ENCODE peak calls at places on chromosomes 2 and 18, in five cellular contexts. P is GM12865; R is stimulated activated naive CD4-positive, alpha-beta T cell; D is SK-N-DZ; J is lower leg skin. O is an unnamed sample.

GRCh38 chr18:77101410-77102245 is 31.0 kb downstream of the MBP start:
- DNase-seq in R (peak), D (no peak), P (peak), J (peak), O (peak)

GRCh38 chr2:148524519-148524919 is 120.0 kb upstream of the EPC2 start:
- DNase-seq in R (peak), J (no peak), P (peak), D (no peak), O (no peak)

GRCh38 chr2:177212895-177213856 is 582 bp downstream of the HNRNPA3 start:
- DNase-seq in D (peak), R (peak), P (peak), J (peak), O (peak)

GRCh38 chr2:209512951-209513350 is 89.1 kb downstream of the MAP2 start:
- DNase-seq in P (no peak), D (no peak), J (no peak), R (no peak), O (no peak)

GRCh38 chr2:15666776-15667578 is 75.3 kb downstream of the DDX1 start:
- DNase-seq in D (peak), R (no peak), J (no peak), P (no peak), O (no peak)

GRCh38 chr2:73341039-73341438 is 44.6 kb upstream of the ALMS1 start:
- DNase-seq in J (no peak), P (no peak), R (no peak), D (no peak), O (no peak)

GRCh38 chr2:149329068-149329467 is 1.3 kb upstream of the LYPD6 start:
- DNase-seq in P (peak), R (no peak), J (no peak), D (peak), O (no peak)

GRCh38 chr2:45918816-45919655 is 267.6 kb downstream of the PRKCE start:
- DNase-seq in J (no peak), D (no peak), R (no peak), P (no peak), O (no peak)

GRCh38 chr2:37916512-37917082 is 8.5 kb upstream of the RMDN2 start:
- DNase-seq in R (no peak), P (no peak), J (peak), D (no peak), O (no peak)

GRCh38 chr2:135164431-135164830 is 112.3 kb downstream of the RAB3GAP1 start:
- DNase-seq in D (no peak), P (no peak), R (no peak), J (no peak), O (no peak)

GRCh38 chr2:174172802-174173355 is 75.5 kb downstream of the OLA1 start:
- DNase-seq in P (no peak), J (no peak), D (no peak), R (no peak), O (no peak)

GRCh38 chr2:96315400-96316071 is 9.6 kb upstream of the ITPRIPL1 start:
- DNase-seq in D (no peak), J (no peak), R (no peak), P (peak), O (no peak)

GRCh38 chr18:42446195-42446594 is 491.2 kb downstream of the PIK3C3 start:
- DNase-seq in J (no peak), P (no peak), R (no peak), D (no peak), O (no peak)

GRCh38 chr2:111918383-111918806 is 20.0 kb downstream of the MERTK start:
- DNase-seq in D (peak), P (no peak), J (no peak), R (no peak), O (no peak)

GRCh38 chr2:239660390-239661228 is 259.8 kb upstream of the HDAC4 start:
- DNase-seq in P (no peak), R (no peak), D (no peak), J (peak), O (no peak)

GRCh38 chr2:136490100-136490499 is 275.2 kb upstream of the THSD7B start:
- DNase-seq in R (no peak), J (no peak), D (no peak), P (no peak), O (no peak)

GRCh38 chr2:10864888-10865551 is 46.7 kb upstream of the KCNF1 start:
- DNase-seq in R (peak), D (no peak), J (no peak), P (peak), O (no peak)

GRCh38 chr2:113114996-113115395 is 12.4 kb upstream of the IL1RN start:
- DNase-seq in P (no peak), R (no peak), D (no peak), J (no peak), O (no peak)

GRCh38 chr2:147572622-147573021 is 272.2 kb upstream of the ACVR2A start:
- DNase-seq in D (no peak), P (no peak), R (no peak), J (no peak), O (no peak)

GRCh38 chr2:20573611-20574422 is 77.1 kb downstream of the HS1BP3 start:
- DNase-seq in R (no peak), J (peak), P (no peak), D (peak), O (no peak)

GRCh38 chr2:239908308-239908707 is 116.8 kb downstream of the NDUFA10 start:
- DNase-seq in P (no peak), J (no peak), D (no peak), R (no peak), O (no peak)

GRCh38 chr2:191316246-191316645 is 71.0 kb downstream of the MYO1B start:
- DNase-seq in R (no peak), J (no peak), D (no peak), P (no peak), O (no peak)

GRCh38 chr2:42495234-42495581 is 1.4 kb upstream of the KCNG3 start:
- DNase-seq in P (no peak), R (no peak), D (peak), J (no peak), O (no peak)

GRCh38 chr2:23478087-23478932 is 93.3 kb downstream of the KLHL29 start:
- DNase-seq in P (no peak), J (no peak), D (peak), R (no peak), O (peak)

GRCh38 chr2:194556639-194557038 is 1100.4 kb upstream of the SLC39A10 start:
- DNase-seq in J (no peak), D (no peak), P (no peak), R (no peak), O (no peak)

GRCh38 chr2:393711-394696 is 106.1 kb upstream of the ALKAL2 start:
- DNase-seq in J (no peak), P (no peak), R (peak), D (no peak), O (peak)

GRCh38 chr2:218259099-218259921 is 1.5 kb upstream of the GPBAR1 start:
- DNase-seq in R (no peak), D (peak), P (no peak), J (peak), O (peak)

GRCh38 chr18:79879566-79879965 is 71.9 kb downstream of the SLC66A2 start:
- DNase-seq in P (no peak), D (no peak), R (no peak), J (no peak), O (no peak)

GRCh38 chr2:186770332-186770946 is 76.6 kb downstream of the FAM171B start:
- DNase-seq in D (no peak), J (no peak), R (no peak), P (no peak), O (no peak)

GRCh38 chr2:43127208-43127940 is 99.0 kb downstream of the ZFP36L2 start:
- DNase-seq in R (peak), D (no peak), P (peak), J (no peak), O (peak)

GRCh38 chr2:199309973-199310372 is 147.8 kb downstream of the SATB2 start:
- DNase-seq in R (no peak), P (no peak), D (peak), J (no peak), O (no peak)

GRCh38 chr2:113117594-113118262 is 9.7 kb upstream of the IL1RN start:
- DNase-seq in D (no peak), R (no peak), J (peak), P (no peak), O (peak)

GRCh38 chr2:196170681-196171247 is 614 bp downstream of the STK17B start:
- DNase-seq in R (peak), D (peak), P (peak), J (peak), O (peak)

GRCh38 chr2:53234548-53234903 is 533.1 kb upstream of the CHAC2 start:
- DNase-seq in P (no peak), J (no peak), D (no peak), R (no peak), O (peak)

GRCh38 chr2:223383315-223383714 is 218.8 kb downstream of the SCG2 start:
- DNase-seq in D (no peak), P (no peak), J (no peak), R (no peak), O (no peak)